ENCODE peak calls at places on chromosomes 4 and X, in seven cellular contexts. One of them, this sample, is unnamed.

GRCh38 chr4:158578476-158578875 is 56.8 kb downstream of the RXFP1 start:
- DNase-seq in BJ: no peak
- DNase-seq in right atrium auricular region: no peak
- DNase-seq in aorta: no peak
- DNase-seq in thyroid gland: no peak
- DNase-seq in fibroblast of lung: peak; percentile 46
- DNase-seq in thoracic aorta: no peak
- DNase-seq in this sample: no peak

GRCh38 chr4:56250801-56251200 is 136.5 kb downstream of the AASDH start:
- DNase-seq in BJ: no peak
- DNase-seq in right atrium auricular region: no peak
- DNase-seq in aorta: no peak
- DNase-seq in thyroid gland: no peak
- DNase-seq in fibroblast of lung: no peak
- DNase-seq in thoracic aorta: no peak
- DNase-seq in this sample: no peak

GRCh38 chr4:2469192-2469984 is 482 bp downstream of the RNF4 start:
- DNase-seq in BJ: no peak
- DNase-seq in right atrium auricular region: no peak
- DNase-seq in aorta: peak; percentile 82
- DNase-seq in thyroid gland: peak; percentile 44
- DNase-seq in fibroblast of lung: peak; percentile 27
- DNase-seq in thoracic aorta: no peak
- DNase-seq in this sample: peak; percentile 30

GRCh38 chr4:1246111-1246881 is 2.6 kb downstream of the CTBP1 start:
- DNase-seq in BJ: no peak
- DNase-seq in right atrium auricular region: no peak
- DNase-seq in aorta: peak; percentile 75
- DNase-seq in thyroid gland: peak; percentile 60
- DNase-seq in fibroblast of lung: no peak
- DNase-seq in thoracic aorta: no peak
- DNase-seq in this sample: peak; percentile 17

GRCh38 chrX:107654778-107655761 is 26.8 kb downstream of the PRPS1 start:
- DNase-seq in BJ: peak; percentile 81
- DNase-seq in right atrium auricular region: peak; percentile 76
- DNase-seq in aorta: peak; percentile 87
- DNase-seq in thyroid gland: peak; percentile 80
- DNase-seq in fibroblast of lung: peak; percentile 94
- DNase-seq in thoracic aorta: no peak
- DNase-seq in this sample: peak; percentile 64

GRCh38 chrX:118503260-118504041 is 7.8 kb downstream of the DOCK11 start:
- DNase-seq in BJ: no peak
- DNase-seq in right atrium auricular region: no peak
- DNase-seq in aorta: no peak
- DNase-seq in thyroid gland: no peak
- DNase-seq in fibroblast of lung: no peak
- DNase-seq in thoracic aorta: no peak
- DNase-seq in this sample: no peak

GRCh38 chr4:57064811-57065711 is 45.1 kb downstream of the IGFBP7 start:
- DNase-seq in BJ: peak; percentile 73
- DNase-seq in right atrium auricular region: peak; percentile 87
- DNase-seq in aorta: peak; percentile 85
- DNase-seq in thyroid gland: peak; percentile 31
- DNase-seq in fibroblast of lung: peak; percentile 83
- DNase-seq in thoracic aorta: no peak
- DNase-seq in this sample: peak; percentile 71

GRCh38 chr4:64729561-64729960 is 320.3 kb upstream of the TECRL start:
- DNase-seq in BJ: no peak
- DNase-seq in right atrium auricular region: no peak
- DNase-seq in aorta: no peak
- DNase-seq in thyroid gland: no peak
- DNase-seq in fibroblast of lung: no peak
- DNase-seq in thoracic aorta: no peak
- DNase-seq in this sample: no peak

GRCh38 chr4:124279741-124280140 is 432.8 kb downstream of the ANKRD50 start:
- DNase-seq in BJ: no peak
- DNase-seq in right atrium auricular region: no peak
- DNase-seq in aorta: no peak
- DNase-seq in thyroid gland: no peak
- DNase-seq in fibroblast of lung: no peak
- DNase-seq in thoracic aorta: no peak
- DNase-seq in this sample: no peak

GRCh38 chr4:172980178-172980577 is 188.4 kb upstream of the GALNT7 start:
- DNase-seq in BJ: no peak
- DNase-seq in right atrium auricular region: no peak
- DNase-seq in aorta: no peak
- DNase-seq in thyroid gland: no peak
- DNase-seq in fibroblast of lung: peak; percentile 16
- DNase-seq in thoracic aorta: no peak
- DNase-seq in this sample: no peak

GRCh38 chr4:24105183-24106039 is 215.6 kb upstream of the PPARGC1A start:
- DNase-seq in BJ: peak; percentile 78
- DNase-seq in right atrium auricular region: peak; percentile 60
- DNase-seq in aorta: no peak
- DNase-seq in thyroid gland: no peak
- DNase-seq in fibroblast of lung: peak; percentile 99
- DNase-seq in thoracic aorta: no peak
- DNase-seq in this sample: no peak

GRCh38 chrX:7120578-7121219 is 26.8 kb upstream of the STS start:
- DNase-seq in BJ: no peak
- DNase-seq in right atrium auricular region: no peak
- DNase-seq in aorta: no peak
- DNase-seq in thyroid gland: no peak
- DNase-seq in fibroblast of lung: peak; percentile 83
- DNase-seq in thoracic aorta: no peak
- DNase-seq in this sample: no peak

GRCh38 chr4:174377613-174378012 is 93.9 kb downstream of the CEP44 start:
- DNase-seq in BJ: no peak
- DNase-seq in right atrium auricular region: no peak
- DNase-seq in aorta: no peak
- DNase-seq in thyroid gland: no peak
- DNase-seq in fibroblast of lung: no peak
- DNase-seq in thoracic aorta: no peak
- DNase-seq in this sample: no peak

GRCh38 chr4:76562851-76563803 is 128.1 kb downstream of the SHROOM3 start:
- DNase-seq in BJ: no peak
- DNase-seq in right atrium auricular region: no peak
- DNase-seq in aorta: no peak
- DNase-seq in thyroid gland: no peak
- DNase-seq in fibroblast of lung: peak; percentile 27
- DNase-seq in thoracic aorta: no peak
- DNase-seq in this sample: no peak

GRCh38 chr4:168791376-168791775 is 218.7 kb downstream of the CBR4 start:
- DNase-seq in BJ: no peak
- DNase-seq in right atrium auricular region: no peak
- DNase-seq in aorta: no peak
- DNase-seq in thyroid gland: no peak
- DNase-seq in fibroblast of lung: no peak
- DNase-seq in thoracic aorta: no peak
- DNase-seq in this sample: no peak

GRCh38 chr4:72951147-72951546 is 118.4 kb downstream of the COX18 start:
- DNase-seq in BJ: no peak
- DNase-seq in right atrium auricular region: no peak
- DNase-seq in aorta: no peak
- DNase-seq in thyroid gland: no peak
- DNase-seq in fibroblast of lung: no peak
- DNase-seq in thoracic aorta: no peak
- DNase-seq in this sample: no peak

GRCh38 chr4:3527914-3528876 is 4.0 kb downstream of the LRPAP1 start:
- DNase-seq in BJ: no peak
- DNase-seq in right atrium auricular region: no peak
- DNase-seq in aorta: peak; percentile 77
- DNase-seq in thyroid gland: no peak
- DNase-seq in fibroblast of lung: no peak
- DNase-seq in thoracic aorta: no peak
- DNase-seq in this sample: no peak

GRCh38 chr4:3527101-3527913 is 4.9 kb downstream of the LRPAP1 start:
- DNase-seq in BJ: no peak
- DNase-seq in right atrium auricular region: no peak
- DNase-seq in aorta: peak; percentile 57
- DNase-seq in thyroid gland: no peak
- DNase-seq in fibroblast of lung: no peak
- DNase-seq in thoracic aorta: no peak
- DNase-seq in this sample: peak; percentile 59

GRCh38 chr4:3525532-3526430 is 6.4 kb downstream of the LRPAP1 start:
- DNase-seq in BJ: no peak
- DNase-seq in right atrium auricular region: no peak
- DNase-seq in aorta: peak; percentile 59
- DNase-seq in thyroid gland: no peak
- DNase-seq in fibroblast of lung: no peak
- DNase-seq in thoracic aorta: no peak
- DNase-seq in this sample: no peak

GRCh38 chr4:3524920-3525319 is 7.3 kb downstream of the LRPAP1 start:
- DNase-seq in BJ: no peak
- DNase-seq in right atrium auricular region: no peak
- DNase-seq in aorta: peak; percentile 54
- DNase-seq in thyroid gland: no peak
- DNase-seq in fibroblast of lung: no peak
- DNase-seq in thoracic aorta: no peak
- DNase-seq in this sample: peak; percentile 53

GRCh38 chr4:3526456-3526855 is 5.8 kb downstream of the LRPAP1 start:
- DNase-seq in BJ: no peak
- DNase-seq in right atrium auricular region: no peak
- DNase-seq in aorta: peak; percentile 75
- DNase-seq in thyroid gland: no peak
- DNase-seq in fibroblast of lung: no peak
- DNase-seq in thoracic aorta: no peak
- DNase-seq in this sample: peak; percentile 48
- H3K36me3 ChIP-seq in BJ: peaks cover 27% of the 10 kb centered on the region
- H3K36me3 ChIP-seq in right atrium auricular region: peaks cover 55% of the 10 kb centered on the region
- H3K36me3 ChIP-seq in aorta: no peaks in the 10 kb centered on the region
- H3K36me3 ChIP-seq in thyroid gland: peaks cover 35% of the 10 kb centered on the region
- H3K36me3 ChIP-seq in fibroblast of lung: peaks cover 10% of the 10 kb centered on the region
- H3K36me3 ChIP-seq in thoracic aorta: peaks cover 33% of the 10 kb centered on the region
- H3K36me3 ChIP-seq in this sample: peaks cover 28% of the 10 kb centered on the region

GRCh38 chr4:165580379-165580905 is 201.6 kb downstream of the CPE start:
- DNase-seq in BJ: peak; percentile 41
- DNase-seq in right atrium auricular region: peak; percentile 60
- DNase-seq in aorta: no peak
- DNase-seq in thyroid gland: no peak
- DNase-seq in fibroblast of lung: peak; percentile 50
- DNase-seq in thoracic aorta: peak; percentile 3
- DNase-seq in this sample: peak; percentile 22

GRCh38 chr4:165583341-165583740 is 204.5 kb downstream of the CPE start:
- DNase-seq in BJ: no peak
- DNase-seq in right atrium auricular region: no peak
- DNase-seq in aorta: no peak
- DNase-seq in thyroid gland: no peak
- DNase-seq in fibroblast of lung: no peak
- DNase-seq in thoracic aorta: no peak
- DNase-seq in this sample: no peak

GRCh38 chr4:165588534-165589310 is 209.9 kb downstream of the CPE start:
- DNase-seq in BJ: no peak
- DNase-seq in right atrium auricular region: no peak
- DNase-seq in aorta: no peak
- DNase-seq in thyroid gland: no peak
- DNase-seq in fibroblast of lung: no peak
- DNase-seq in thoracic aorta: no peak
- DNase-seq in this sample: no peak

GRCh38 chr4:165584916-165585315 is 206.1 kb downstream of the CPE start:
- DNase-seq in BJ: no peak
- DNase-seq in right atrium auricular region: no peak
- DNase-seq in aorta: no peak
- DNase-seq in thyroid gland: no peak
- DNase-seq in fibroblast of lung: no peak
- DNase-seq in thoracic aorta: no peak
- DNase-seq in this sample: no peak
- H3K36me3 ChIP-seq in BJ: no peaks in the 10 kb centered on the region
- H3K36me3 ChIP-seq in right atrium auricular region: no peaks in the 10 kb centered on the region
- H3K36me3 ChIP-seq in aorta: no peaks in the 10 kb centered on the region
- H3K36me3 ChIP-seq in thyroid gland: no peaks in the 10 kb centered on the region
- H3K36me3 ChIP-seq in fibroblast of lung: no peaks in the 10 kb centered on the region
- H3K36me3 ChIP-seq in thoracic aorta: no peaks in the 10 kb centered on the region
- H3K36me3 ChIP-seq in this sample: no peaks in the 10 kb centered on the region

DNA sequence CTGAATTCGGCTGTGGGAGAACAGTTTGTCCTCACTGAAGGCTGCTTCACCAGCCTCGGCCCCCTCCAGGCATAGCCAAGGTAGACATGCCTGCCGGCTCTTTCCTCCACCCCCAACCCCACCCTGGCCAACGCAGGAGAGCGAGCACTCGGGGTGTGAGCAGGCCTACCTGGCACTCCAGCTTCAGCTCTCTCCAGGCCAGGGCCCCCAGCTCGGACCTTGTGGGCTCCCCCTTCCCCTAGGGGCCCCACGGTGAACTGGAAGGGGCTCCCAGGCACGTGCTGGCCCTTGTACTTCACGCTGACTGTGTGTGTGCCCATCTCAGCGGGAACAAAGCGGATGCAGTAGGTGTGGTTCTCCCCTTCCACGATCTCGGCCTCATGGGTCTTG is 22.4 kb downstream of the FLNA start:
- DNase-seq in BJ: no peak
- DNase-seq in right atrium auricular region: no peak
- DNase-seq in aorta: no peak
- DNase-seq in thyroid gland: no peak
- DNase-seq in fibroblast of lung: no peak
- DNase-seq in thoracic aorta: no peak
- DNase-seq in this sample: no peak
- H3K36me3 ChIP-seq in BJ: peaks cover 62% of the 10 kb centered on the region
- H3K36me3 ChIP-seq in right atrium auricular region: peaks cover 76% of the 10 kb centered on the region
- H3K36me3 ChIP-seq in aorta: no peaks in the 10 kb centered on the region
- H3K36me3 ChIP-seq in thyroid gland: peaks cover 48% of the 10 kb centered on the region
- H3K36me3 ChIP-seq in fibroblast of lung: peaks cover 67% of the 10 kb centered on the region
- H3K36me3 ChIP-seq in thoracic aorta: peaks cover 74% of the 10 kb centered on the region
- H3K36me3 ChIP-seq in this sample: peaks cover 89% of the 10 kb centered on the region

GRCh38 chr4:17961249-17961648 is 60.3 kb downstream of the LCORL start:
- DNase-seq in BJ: no peak
- DNase-seq in right atrium auricular region: no peak
- DNase-seq in aorta: no peak
- DNase-seq in thyroid gland: no peak
- DNase-seq in fibroblast of lung: no peak
- DNase-seq in thoracic aorta: no peak
- DNase-seq in this sample: no peak

GRCh38 chr4:17958185-17958584 is 63.4 kb downstream of the LCORL start:
- DNase-seq in BJ: no peak
- DNase-seq in right atrium auricular region: no peak
- DNase-seq in aorta: no peak
- DNase-seq in thyroid gland: no peak
- DNase-seq in fibroblast of lung: no peak
- DNase-seq in thoracic aorta: no peak
- DNase-seq in this sample: no peak

GRCh38 chr4:17957689-17958088 is 63.9 kb downstream of the LCORL start:
- DNase-seq in BJ: no peak
- DNase-seq in right atrium auricular region: no peak
- DNase-seq in aorta: no peak
- DNase-seq in thyroid gland: no peak
- DNase-seq in fibroblast of lung: no peak
- DNase-seq in thoracic aorta: no peak
- DNase-seq in this sample: no peak

GRCh38 chr4:17962171-17962570 is 59.4 kb downstream of the LCORL start:
- DNase-seq in BJ: no peak
- DNase-seq in right atrium auricular region: no peak
- DNase-seq in aorta: no peak
- DNase-seq in thyroid gland: no peak
- DNase-seq in fibroblast of lung: no peak
- DNase-seq in thoracic aorta: no peak
- DNase-seq in this sample: no peak

DNA sequence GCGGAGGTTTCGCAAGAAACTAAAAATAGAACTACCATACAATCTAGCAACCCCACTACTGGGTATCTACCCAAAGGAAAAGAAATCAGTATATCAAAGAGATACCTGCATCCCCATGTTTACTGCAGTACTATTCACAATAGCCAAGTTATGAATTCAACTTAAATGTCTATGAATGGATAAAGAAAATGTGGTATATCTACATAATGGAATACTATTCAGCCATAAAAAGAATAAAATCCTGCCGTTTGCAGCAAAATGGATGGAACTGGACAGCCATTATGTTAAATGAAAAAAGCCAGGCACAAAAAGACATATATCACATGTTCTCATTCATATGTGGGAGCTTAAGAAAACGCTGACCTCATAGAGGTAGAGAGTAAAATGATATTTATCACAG is 65.3 kb downstream of the LCORL start:
- DNase-seq in BJ: no peak
- DNase-seq in right atrium auricular region: no peak
- DNase-seq in aorta: no peak
- DNase-seq in thyroid gland: no peak
- DNase-seq in fibroblast of lung: no peak
- DNase-seq in thoracic aorta: no peak
- DNase-seq in this sample: no peak
- H3K36me3 ChIP-seq in BJ: no peaks in the 10 kb centered on the region
- H3K36me3 ChIP-seq in right atrium auricular region: no peaks in the 10 kb centered on the region
- H3K36me3 ChIP-seq in aorta: no peaks in the 10 kb centered on the region
- H3K36me3 ChIP-seq in thyroid gland: peaks cover 3% of the 10 kb centered on the region
- H3K36me3 ChIP-seq in fibroblast of lung: peaks cover 2% of the 10 kb centered on the region
- H3K36me3 ChIP-seq in thoracic aorta: no peaks in the 10 kb centered on the region
- H3K36me3 ChIP-seq in this sample: peaks cover 10% of the 10 kb centered on the region